ENCODE peak calls at places on chromosome 1, in nine cellular contexts. K, G, C, E, P, V, J, Q and Y are unnamed samples.

GRCh38 chr1:183986941-183987340 is 50.6 kb downstream of the COLGALT2 start:
- DNase-seq in G (peak; percentile 71), Q (no peak), C (no peak), E (no peak), K (no peak), V (no peak), J (no peak), P (no peak), Y (no peak)

GRCh38 chr1:54517536-54517935 is 30.5 kb upstream of the ACOT11 start:
- DNase-seq in E (no peak), P (no peak), K (no peak), Q (no peak), G (no peak), V (no peak), J (no peak), C (no peak), Y (no peak)

GRCh38 chr1:204829133-204829532 is 41.5 kb upstream of the NFASC start:
- DNase-seq in V (no peak), Q (peak; percentile 18), P (no peak), K (no peak), C (peak; percentile 80), J (no peak), E (no peak), G (no peak), Y (no peak)

GRCh38 chr1:228176024-228176395 is 10.4 kb downstream of the IBA57 start:
- DNase-seq in G (no peak), C (no peak), E (no peak), V (no peak), K (no peak), P (no peak), Q (no peak), J (no peak), Y (no peak)

GRCh38 chr1:75732703-75733102 is 8.2 kb downstream of the ACADM start:
- DNase-seq in P (no peak), C (no peak), K (no peak), Q (no peak), E (no peak), J (no peak), G (peak; percentile 86), V (no peak), Y (no peak)

GRCh38 chr1:165896277-165896676 is 68.9 kb downstream of the UCK2 start:
- DNase-seq in V (no peak), K (no peak), G (peak; percentile 96), P (no peak), Q (peak; percentile 83), C (no peak), E (peak; percentile 95), J (no peak), Y (no peak)

GRCh38 chr1:61873581-61873980 is 131.3 kb downstream of the PATJ start:
- DNase-seq in E (no peak), V (no peak), Q (no peak), G (no peak), P (no peak), J (no peak), K (no peak), C (no peak), Y (no peak)

GRCh38 chr1:221274373-221274772 is 395.1 kb downstream of the HLX start:
- DNase-seq in P (no peak), J (no peak), V (no peak), C (no peak), E (no peak), G (no peak), Q (no peak), K (no peak), Y (no peak)

GRCh38 chr1:67250051-67250653 is 57.5 kb upstream of the IL12RB2 start:
- DNase-seq in J (no peak), V (no peak), E (no peak), P (no peak), C (no peak), K (peak; percentile 1), Q (no peak), G (no peak), Y (no peak)

GRCh38 chr1:200535605-200536004 is 84.9 kb downstream of the KIF14 start:
- DNase-seq in G (peak; percentile 21), C (no peak), V (no peak), P (peak; percentile 24), Q (peak; percentile 26), K (peak; percentile 64), J (no peak), E (peak; percentile 29), Y (no peak)

GRCh38 chr1:33327587-33328325 is 6.9 kb upstream of the A3GALT2 start:
- DNase-seq in G (peak; percentile 98), K (no peak), P (peak; percentile 87), Q (peak; percentile 90), E (peak; percentile 100), C (no peak), V (no peak), J (peak; percentile 75), Y (no peak)

GRCh38 chr1:168187180-168187579 is 8.4 kb downstream of the TIPRL start:
- DNase-seq in Q (no peak), C (no peak), P (no peak), E (no peak), V (no peak), J (no peak), K (no peak), G (no peak), Y (no peak)

GRCh38 chr1:162215902-162216301 is 146.4 kb downstream of the NOS1AP start:
- DNase-seq in V (no peak), K (peak; percentile 28), J (no peak), E (no peak), C (no peak), Q (no peak), P (no peak), G (peak; percentile 1), Y (no peak)

GRCh38 chr1:234093741-234094140 is 189.3 kb downstream of the SLC35F3 start:
- DNase-seq in P (no peak), J (no peak), C (peak; percentile 54), E (no peak), K (no peak), G (no peak), Q (no peak), V (no peak), Y (no peak)

GRCh38 chr1:29398431-29398830 is 162.1 kb downstream of the PTPRU start:
- DNase-seq in G (no peak), J (no peak), E (no peak), C (no peak), K (no peak), P (no peak), V (no peak), Q (no peak), Y (no peak)